ENCODE peak calls at places on chromosomes 4 and X, in eight cellular contexts. One of them, this sample, is unnamed.

GRCh38 chr4:2449511-2450392 is 19.2 kb upstream of the RNF4 start:
- DNase-seq in dorsolateral prefrontal cortex: no peak
- DNase-seq in Peyer's patch: no peak
- DNase-seq in hepatocyte: no peak
- DNase-seq in caudate nucleus: no peak
- DNase-seq in A549: no peak
- DNase-seq in left lung: peak; percentile 55
- DNase-seq in cardiac muscle cell: no peak
- DNase-seq in this sample: no peak

GRCh38 chr4:85548841-85549240 is 73.9 kb downstream of the ARHGAP24 start:
- DNase-seq in dorsolateral prefrontal cortex: no peak
- DNase-seq in Peyer's patch: no peak
- DNase-seq in hepatocyte: no peak
- DNase-seq in caudate nucleus: no peak
- DNase-seq in A549: no peak
- DNase-seq in left lung: no peak
- DNase-seq in cardiac muscle cell: no peak
- DNase-seq in this sample: no peak

GRCh38 chr4:3826247-3827172 is 60.3 kb downstream of the ADRA2C start:
- DNase-seq in dorsolateral prefrontal cortex: no peak
- DNase-seq in Peyer's patch: no peak
- DNase-seq in hepatocyte: no peak
- DNase-seq in caudate nucleus: no peak
- DNase-seq in A549: no peak
- DNase-seq in left lung: peak; percentile 39
- DNase-seq in cardiac muscle cell: no peak
- DNase-seq in this sample: no peak

GRCh38 chrX:153750126-153750774 is 13.8 kb upstream of the PLXNB3 start:
- DNase-seq in dorsolateral prefrontal cortex: no peak
- DNase-seq in Peyer's patch: no peak
- DNase-seq in hepatocyte: no peak
- DNase-seq in caudate nucleus: no peak
- DNase-seq in A549: no peak
- DNase-seq in left lung: no peak
- DNase-seq in cardiac muscle cell: no peak
- DNase-seq in this sample: no peak

GRCh38 chr4:168441412-168441811 is 38.9 kb downstream of the DDX60L start:
- DNase-seq in dorsolateral prefrontal cortex: no peak
- DNase-seq in Peyer's patch: no peak
- DNase-seq in hepatocyte: no peak
- DNase-seq in caudate nucleus: no peak
- DNase-seq in A549: no peak
- DNase-seq in left lung: no peak
- DNase-seq in cardiac muscle cell: no peak
- DNase-seq in this sample: no peak

GRCh38 chrX:74119016-74119910 is 184.7 kb upstream of the ZCCHC13 start:
- DNase-seq in dorsolateral prefrontal cortex: no peak
- DNase-seq in Peyer's patch: no peak
- DNase-seq in hepatocyte: no peak
- DNase-seq in caudate nucleus: no peak
- DNase-seq in A549: peak; percentile 10
- DNase-seq in left lung: no peak
- DNase-seq in cardiac muscle cell: no peak
- DNase-seq in this sample: no peak

GRCh38 chrX:50430917-50431316 is 39.7 kb downstream of the DGKK start:
- DNase-seq in dorsolateral prefrontal cortex: no peak
- DNase-seq in Peyer's patch: no peak
- DNase-seq in hepatocyte: no peak
- DNase-seq in caudate nucleus: no peak
- DNase-seq in A549: no peak
- DNase-seq in left lung: no peak
- DNase-seq in cardiac muscle cell: no peak
- DNase-seq in this sample: no peak

GRCh38 chr4:88963817-88964216 is 93.2 kb downstream of the FAM13A start:
- DNase-seq in dorsolateral prefrontal cortex: no peak
- DNase-seq in Peyer's patch: no peak
- DNase-seq in hepatocyte: peak; percentile 15
- DNase-seq in caudate nucleus: no peak
- DNase-seq in A549: peak; percentile 3
- DNase-seq in left lung: no peak
- DNase-seq in cardiac muscle cell: no peak
- DNase-seq in this sample: no peak

GRCh38 chr4:161663844-161664243 is 500.0 kb downstream of the FSTL5 start:
- DNase-seq in dorsolateral prefrontal cortex: no peak
- DNase-seq in Peyer's patch: no peak
- DNase-seq in hepatocyte: no peak
- DNase-seq in caudate nucleus: no peak
- DNase-seq in A549: no peak
- DNase-seq in left lung: peak; percentile 35
- DNase-seq in cardiac muscle cell: no peak
- DNase-seq in this sample: peak; percentile 34

GRCh38 chr4:175263537-175263936 is 345.4 kb downstream of the ADAM29 start:
- DNase-seq in dorsolateral prefrontal cortex: no peak
- DNase-seq in Peyer's patch: no peak
- DNase-seq in hepatocyte: no peak
- DNase-seq in caudate nucleus: no peak
- DNase-seq in A549: no peak
- DNase-seq in left lung: no peak
- DNase-seq in cardiac muscle cell: peak; percentile 20
- DNase-seq in this sample: no peak

GRCh38 chr4:1167244-1167949 is 5.0 kb downstream of the SPON2 start:
- DNase-seq in dorsolateral prefrontal cortex: peak; percentile 72
- DNase-seq in Peyer's patch: peak; percentile 95
- DNase-seq in hepatocyte: peak; percentile 91
- DNase-seq in caudate nucleus: peak; percentile 54
- DNase-seq in A549: peak; percentile 39
- DNase-seq in left lung: peak; percentile 95
- DNase-seq in cardiac muscle cell: peak; percentile 83
- DNase-seq in this sample: peak; percentile 95

GRCh38 chr4:100421356-100421978 is 96.4 kb downstream of the EMCN start:
- DNase-seq in dorsolateral prefrontal cortex: no peak
- DNase-seq in Peyer's patch: no peak
- DNase-seq in hepatocyte: peak; percentile 29
- DNase-seq in caudate nucleus: no peak
- DNase-seq in A549: peak; percentile 3
- DNase-seq in left lung: no peak
- DNase-seq in cardiac muscle cell: peak; percentile 11
- DNase-seq in this sample: no peak

GRCh38 chr4:125750827-125751466 is 436.2 kb downstream of the FAT4 start:
- DNase-seq in dorsolateral prefrontal cortex: no peak
- DNase-seq in Peyer's patch: no peak
- DNase-seq in hepatocyte: peak; percentile 43
- DNase-seq in caudate nucleus: no peak
- DNase-seq in A549: peak; percentile 17
- DNase-seq in left lung: no peak
- DNase-seq in cardiac muscle cell: peak; percentile 51
- DNase-seq in this sample: no peak

GRCh38 chrX:140050906-140051305 is 85.6 kb upstream of the CXorf66 start:
- DNase-seq in dorsolateral prefrontal cortex: no peak
- DNase-seq in Peyer's patch: no peak
- DNase-seq in hepatocyte: no peak
- DNase-seq in caudate nucleus: no peak
- DNase-seq in A549: no peak
- DNase-seq in left lung: no peak
- DNase-seq in cardiac muscle cell: peak; percentile 7
- DNase-seq in this sample: no peak

GRCh38 chr4:54897590-54897989 is 227.8 kb downstream of the KDR start:
- DNase-seq in dorsolateral prefrontal cortex: no peak
- DNase-seq in Peyer's patch: no peak
- DNase-seq in hepatocyte: no peak
- DNase-seq in caudate nucleus: no peak
- DNase-seq in A549: no peak
- DNase-seq in left lung: no peak
- DNase-seq in cardiac muscle cell: no peak
- DNase-seq in this sample: no peak

GRCh38 chrX:110131031-110131430 is 128.1 kb downstream of the TMEM164 start:
- DNase-seq in dorsolateral prefrontal cortex: no peak
- DNase-seq in Peyer's patch: no peak
- DNase-seq in hepatocyte: no peak
- DNase-seq in caudate nucleus: no peak
- DNase-seq in A549: no peak
- DNase-seq in left lung: no peak
- DNase-seq in cardiac muscle cell: no peak
- DNase-seq in this sample: no peak

GRCh38 chrX:17732138-17732783 is 5.0 kb upstream of the SCML1 start:
- DNase-seq in dorsolateral prefrontal cortex: no peak
- DNase-seq in Peyer's patch: no peak
- DNase-seq in hepatocyte: no peak
- DNase-seq in caudate nucleus: no peak
- DNase-seq in A549: no peak
- DNase-seq in left lung: no peak
- DNase-seq in cardiac muscle cell: no peak
- DNase-seq in this sample: peak; percentile 34

GRCh38 chr4:41853973-41854372 is 81.3 kb upstream of the TMEM33 start:
- DNase-seq in dorsolateral prefrontal cortex: no peak
- DNase-seq in Peyer's patch: no peak
- DNase-seq in hepatocyte: no peak
- DNase-seq in caudate nucleus: no peak
- DNase-seq in A549: no peak
- DNase-seq in left lung: no peak
- DNase-seq in cardiac muscle cell: no peak
- DNase-seq in this sample: no peak

GRCh38 chr4:91894006-91894405 is 409.8 kb upstream of the GRID2 start:
- DNase-seq in dorsolateral prefrontal cortex: no peak
- DNase-seq in Peyer's patch: no peak
- DNase-seq in hepatocyte: no peak
- DNase-seq in caudate nucleus: no peak
- DNase-seq in A549: no peak
- DNase-seq in left lung: no peak
- DNase-seq in cardiac muscle cell: no peak
- DNase-seq in this sample: no peak

GRCh38 chrX:124217289-124218251 is 114.9 kb upstream of the TEX13D start:
- DNase-seq in dorsolateral prefrontal cortex: no peak
- DNase-seq in Peyer's patch: peak; percentile 70
- DNase-seq in hepatocyte: no peak
- DNase-seq in caudate nucleus: no peak
- DNase-seq in A549: no peak
- DNase-seq in left lung: no peak
- DNase-seq in cardiac muscle cell: no peak
- DNase-seq in this sample: no peak
- H3K27ac ChIP-seq in dorsolateral prefrontal cortex: peak overlapping the region; percentile 49
- H3K27ac ChIP-seq in Peyer's patch: no peak overlapping the region
- H3K27ac ChIP-seq in hepatocyte: no peak overlapping the region
- H3K27ac ChIP-seq in caudate nucleus: peak overlapping the region; percentile 61
- H3K27ac ChIP-seq in A549: no peak overlapping the region
- H3K27ac ChIP-seq in left lung: peak overlapping the region; percentile 47
- H3K27ac ChIP-seq in cardiac muscle cell: no peak overlapping the region
- H3K27ac ChIP-seq in this sample: no peak overlapping the region

GRCh38 chr4:184415071-184415470 is 59.3 kb downstream of the IRF2 start:
- DNase-seq in dorsolateral prefrontal cortex: no peak
- DNase-seq in Peyer's patch: no peak
- DNase-seq in hepatocyte: no peak
- DNase-seq in caudate nucleus: no peak
- DNase-seq in A549: no peak
- DNase-seq in left lung: no peak
- DNase-seq in cardiac muscle cell: no peak
- DNase-seq in this sample: no peak

GRCh38 chr4:184419976-184420375 is 54.4 kb downstream of the IRF2 start:
- DNase-seq in dorsolateral prefrontal cortex: no peak
- DNase-seq in Peyer's patch: no peak
- DNase-seq in hepatocyte: no peak
- DNase-seq in caudate nucleus: no peak
- DNase-seq in A549: no peak
- DNase-seq in left lung: no peak
- DNase-seq in cardiac muscle cell: no peak
- DNase-seq in this sample: no peak

GRCh38 chr4:184420402-184420801 is 53.9 kb downstream of the IRF2 start:
- DNase-seq in dorsolateral prefrontal cortex: no peak
- DNase-seq in Peyer's patch: no peak
- DNase-seq in hepatocyte: no peak
- DNase-seq in caudate nucleus: no peak
- DNase-seq in A549: no peak
- DNase-seq in left lung: no peak
- DNase-seq in cardiac muscle cell: no peak
- DNase-seq in this sample: no peak

GRCh38 chr4:184416913-184417734 is 57.2 kb downstream of the IRF2 start:
- DNase-seq in dorsolateral prefrontal cortex: no peak
- DNase-seq in Peyer's patch: peak; percentile 47
- DNase-seq in hepatocyte: no peak
- DNase-seq in caudate nucleus: no peak
- DNase-seq in A549: no peak
- DNase-seq in left lung: no peak
- DNase-seq in cardiac muscle cell: no peak
- DNase-seq in this sample: no peak

DNA sequence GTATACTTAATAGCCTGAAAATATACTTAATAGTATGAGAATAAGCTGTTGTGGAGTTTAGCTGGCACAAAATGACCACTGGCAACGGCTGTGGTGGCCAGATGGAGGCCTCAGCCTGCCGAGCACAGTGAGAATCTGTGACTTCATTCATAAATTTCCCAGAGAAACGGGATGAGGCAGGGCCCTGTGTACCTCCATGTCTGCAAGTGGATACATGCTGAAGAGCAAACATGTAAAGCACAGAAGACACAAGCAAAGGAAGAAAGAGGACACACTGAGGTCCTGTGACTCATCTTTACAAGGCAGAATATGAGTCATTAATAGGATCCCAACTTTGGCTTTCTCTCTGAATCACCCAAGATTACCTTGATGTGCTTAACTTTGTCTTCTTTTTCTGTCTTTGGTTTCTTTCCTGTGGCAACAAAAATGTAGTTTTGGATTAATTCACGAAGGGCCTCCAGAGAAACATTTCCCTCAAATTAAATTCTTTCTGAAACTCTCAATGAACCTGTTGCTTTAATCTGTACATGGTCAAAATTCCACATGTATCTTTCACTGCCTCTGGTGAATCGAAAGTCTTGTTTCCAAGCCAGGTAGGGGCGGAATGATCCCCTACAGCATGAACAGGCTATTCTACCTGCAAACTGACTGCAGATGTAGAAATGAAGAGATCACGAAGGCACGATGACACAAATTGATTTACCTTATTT is 56.4 kb downstream of the IRF2 start:
- DNase-seq in dorsolateral prefrontal cortex: peak; percentile 57
- DNase-seq in Peyer's patch: no peak
- DNase-seq in hepatocyte: peak; percentile 51
- DNase-seq in caudate nucleus: no peak
- DNase-seq in A549: peak; percentile 69
- DNase-seq in left lung: no peak
- DNase-seq in cardiac muscle cell: no peak
- DNase-seq in this sample: no peak
- H3K27ac ChIP-seq in dorsolateral prefrontal cortex: peak overlapping the region; percentile 76
- H3K27ac ChIP-seq in Peyer's patch: peak overlapping the region; percentile 69
- H3K27ac ChIP-seq in hepatocyte: peak overlapping the region; percentile 72
- H3K27ac ChIP-seq in caudate nucleus: no peak overlapping the region
- H3K27ac ChIP-seq in A549: peak overlapping the region; percentile 68
- H3K27ac ChIP-seq in left lung: peak overlapping the region; percentile 78
- H3K27ac ChIP-seq in cardiac muscle cell: no peak overlapping the region
- H3K27ac ChIP-seq in this sample: no peak overlapping the region

GRCh38 chr4:156763511-156763910 is 208.1 kb downstream of the PDGFC start:
- DNase-seq in dorsolateral prefrontal cortex: no peak
- DNase-seq in Peyer's patch: no peak
- DNase-seq in hepatocyte: no peak
- DNase-seq in caudate nucleus: no peak
- DNase-seq in A549: no peak
- DNase-seq in left lung: no peak
- DNase-seq in cardiac muscle cell: no peak
- DNase-seq in this sample: no peak
- H3K27ac ChIP-seq in dorsolateral prefrontal cortex: no peak overlapping the region
- H3K27ac ChIP-seq in Peyer's patch: no peak overlapping the region
- H3K27ac ChIP-seq in hepatocyte: no peak overlapping the region
- H3K27ac ChIP-seq in caudate nucleus: no peak overlapping the region
- H3K27ac ChIP-seq in A549: no peak overlapping the region
- H3K27ac ChIP-seq in left lung: no peak overlapping the region
- H3K27ac ChIP-seq in cardiac muscle cell: no peak overlapping the region
- H3K27ac ChIP-seq in this sample: no peak overlapping the region

GRCh38 chr4:150215601-150216000 is 137.4 kb downstream of the DCLK2 start:
- DNase-seq in dorsolateral prefrontal cortex: no peak
- DNase-seq in Peyer's patch: no peak
- DNase-seq in hepatocyte: peak; percentile 20
- DNase-seq in caudate nucleus: no peak
- DNase-seq in A549: no peak
- DNase-seq in left lung: no peak
- DNase-seq in cardiac muscle cell: peak; percentile 10
- DNase-seq in this sample: no peak
- H3K27ac ChIP-seq in dorsolateral prefrontal cortex: no peak overlapping the region
- H3K27ac ChIP-seq in Peyer's patch: no peak overlapping the region
- H3K27ac ChIP-seq in hepatocyte: no peak overlapping the region
- H3K27ac ChIP-seq in caudate nucleus: no peak overlapping the region
- H3K27ac ChIP-seq in A549: peak overlapping the region; percentile 35
- H3K27ac ChIP-seq in left lung: no peak overlapping the region
- H3K27ac ChIP-seq in cardiac muscle cell: no peak overlapping the region
- H3K27ac ChIP-seq in this sample: peak overlapping the region; percentile 54

This sample was measured in aorta.